ENCODE peak calls at places on chromosomes 5 and 9, in four cellular contexts. I, L, N and U are unnamed samples.

GRCh38 chr9:126275386-126276001 is 51.1 kb upstream of the MVB12B start:
- DNase-seq in I (peak), L (peak), N (no peak), U (no peak)

GRCh38 chr5:148776780-148777179 is 49.6 kb upstream of the ADRB2 start:
- DNase-seq in I (peak), L (no peak), N (no peak), U (no peak)

GRCh38 chr9:6449645-6450044 is 36.6 kb downstream of the UHRF2 start:
- DNase-seq in I (peak), L (no peak), N (no peak), U (no peak)

GRCh38 chr5:73897886-73898285 is 271.9 kb downstream of the ARHGEF28 start:
- DNase-seq in I (no peak), L (no peak), N (no peak), U (no peak)

GRCh38 chr5:8123559-8123958 is 254.6 kb downstream of the MTRR start:
- DNase-seq in I (no peak), L (no peak), N (no peak), U (no peak)

GRCh38 chr5:81081461-81081835 is 121.3 kb downstream of the RASGRF2 start:
- DNase-seq in I (peak), L (no peak), N (no peak), U (no peak)

GRCh38 chr5:145446412-145446811 is 388.7 kb downstream of the PRELID2 start:
- DNase-seq in I (no peak), L (no peak), N (no peak), U (no peak)

GRCh38 chr5:167899490-167899889 is 392.0 kb upstream of the WWC1 start:
- DNase-seq in I (peak), L (no peak), N (no peak), U (no peak)

GRCh38 chr5:163379298-163380155 is 57.9 kb upstream of the CCNG1 start:
- DNase-seq in I (peak), L (no peak), N (no peak), U (peak)

GRCh38 chr5:5140051-5141010 is at the start of gene ADAMTS16:
- DNase-seq in I (no peak), L (peak), N (no peak), U (peak)

GRCh38 chr5:34756781-34757624 is 82.0 kb upstream of the TTC23L start:
- DNase-seq in I (peak), L (no peak), N (no peak), U (no peak)

GRCh38 chr5:67620386-67621039 is 423.9 kb upstream of the CD180 start:
- DNase-seq in I (no peak), L (no peak), N (no peak), U (no peak)

GRCh38 chr5:143921525-143922311 is 109.8 kb downstream of the HMHB1 start:
- DNase-seq in I (peak), L (no peak), N (no peak), U (no peak)

GRCh38 chr9:113705306-113705937 is 170.7 kb upstream of the ZNF618 start:
- DNase-seq in I (no peak), L (no peak), N (no peak), U (no peak)

GRCh38 chr9:19994296-19994695 is 205.5 kb upstream of the SLC24A2 start:
- DNase-seq in I (peak), L (no peak), N (no peak), U (peak)

GRCh38 chr9:42396318-42396717 is 212.9 kb downstream of the SPATA31A6 start:
- DNase-seq in I (no peak), L (no peak), N (no peak), U (no peak)

GRCh38 chr5:57276353-57276752 is 102.5 kb downstream of the GPBP1 start:
- DNase-seq in I (no peak), L (no peak), N (no peak), U (no peak)

GRCh38 chr9:106479679-106480078 is 383.3 kb upstream of the ZNF462 start:
- DNase-seq in I (peak), L (no peak), N (no peak), U (no peak)

GRCh38 chr5:142748132-142748531 is 22.0 kb upstream of the ARHGAP26 start:
- DNase-seq in I (no peak), L (no peak), N (no peak), U (no peak)

GRCh38 chr5:128782446-128782845 is 182.8 kb upstream of the SLC27A6 start:
- DNase-seq in I (peak), L (no peak), N (no peak), U (no peak)

GRCh38 chr9:136840140-136840876 is 2.0 kb upstream of the AJM1 start:
- DNase-seq in I (no peak), L (peak), N (no peak), U (no peak)

GRCh38 chr5:81212211-81212687 is 20.9 kb upstream of the CKMT2 start:
- DNase-seq in I (no peak), L (no peak), N (no peak), U (no peak)

GRCh38 chr5:142866563-142867275 is 96.5 kb downstream of the ARHGAP26 start:
- DNase-seq in I (peak), L (peak), N (no peak), U (peak)

GRCh38 chr9:61665829-61666228 is 476.0 kb downstream of the SPATA31A7 start:
- DNase-seq in I (no peak), L (no peak), N (no peak), U (no peak)